ENCODE peak calls at places on chromosomes 12 and 14, in eight cellular contexts. One of them, this sample, is unnamed.

GRCh38 chr12:57477710-57478681 is 1.7 kb downstream of the ARHGAP9 start:
- DNase-seq in globus pallidus: no peak
- DNase-seq in progenitor cell of endocrine pancreas: no peak
- DNase-seq in ureter: no peak
- DNase-seq in prostate gland: no peak
- DNase-seq in GM12891: no peak
- DNase-seq in activated T-cell treated with anti-CD3 and anti-CD28 coated beads, Interleukin-2, amount 50 U/mL, for 72 hours: peak; percentile 57
- DNase-seq in activated T-helper 2 cell treated with anti-CD3 and anti-CD28 coated beads, Interferon-gamma antibody, Interleukin-2, Interleukin-4, amounts not matched to agents 10 μg/mL and 5 μg/mL and 100 μg/mL, durations not matched to agents 14 hours and 24 hours and 36 hours: peak; percentile 51
- DNase-seq in this sample: peak; percentile 87

GRCh38 chr12:30151831-30152230 is 368.1 kb upstream of the TMTC1 start:
- DNase-seq in progenitor cell of endocrine pancreas: no peak
- DNase-seq in activated T-cell treated with anti-CD3 and anti-CD28 coated beads, Interleukin-2, amount 50 U/mL, for 72 hours: no peak
- DNase-seq in GM12891: no peak
- DNase-seq in ureter: no peak
- DNase-seq in activated T-helper 2 cell treated with anti-CD3 and anti-CD28 coated beads, Interferon-gamma antibody, Interleukin-2, Interleukin-4, amounts not matched to agents 10 μg/mL and 5 μg/mL and 100 μg/mL, durations not matched to agents 14 hours and 24 hours and 36 hours: no peak
- DNase-seq in prostate gland: no peak
- DNase-seq in globus pallidus: no peak
- DNase-seq in this sample: no peak

GRCh38 chr12:127980585-127980984 is 286.4 kb upstream of the TMEM132C start:
- DNase-seq in GM12891: no peak
- DNase-seq in progenitor cell of endocrine pancreas: no peak
- DNase-seq in prostate gland: no peak
- DNase-seq in activated T-helper 2 cell treated with anti-CD3 and anti-CD28 coated beads, Interferon-gamma antibody, Interleukin-2, Interleukin-4, amounts not matched to agents 10 μg/mL and 5 μg/mL and 100 μg/mL, durations not matched to agents 14 hours and 24 hours and 36 hours: no peak
- DNase-seq in ureter: no peak
- DNase-seq in activated T-cell treated with anti-CD3 and anti-CD28 coated beads, Interleukin-2, amount 50 U/mL, for 72 hours: no peak
- DNase-seq in globus pallidus: no peak
- DNase-seq in this sample: no peak

GRCh38 chr12:58529897-58530296 is 390.4 kb downstream of the LRIG3 start:
- DNase-seq in globus pallidus: no peak
- DNase-seq in progenitor cell of endocrine pancreas: no peak
- DNase-seq in ureter: no peak
- DNase-seq in activated T-cell treated with anti-CD3 and anti-CD28 coated beads, Interleukin-2, amount 50 U/mL, for 72 hours: no peak
- DNase-seq in prostate gland: no peak
- DNase-seq in activated T-helper 2 cell treated with anti-CD3 and anti-CD28 coated beads, Interferon-gamma antibody, Interleukin-2, Interleukin-4, amounts not matched to agents 10 μg/mL and 5 μg/mL and 100 μg/mL, durations not matched to agents 14 hours and 24 hours and 36 hours: no peak
- DNase-seq in GM12891: no peak
- DNase-seq in this sample: no peak

GRCh38 chr12:90543393-90543792 is 411.6 kb downstream of the CCER1 start:
- DNase-seq in activated T-helper 2 cell treated with anti-CD3 and anti-CD28 coated beads, Interferon-gamma antibody, Interleukin-2, Interleukin-4, amounts not matched to agents 10 μg/mL and 5 μg/mL and 100 μg/mL, durations not matched to agents 14 hours and 24 hours and 36 hours: no peak
- DNase-seq in prostate gland: no peak
- DNase-seq in ureter: no peak
- DNase-seq in GM12891: no peak
- DNase-seq in activated T-cell treated with anti-CD3 and anti-CD28 coated beads, Interleukin-2, amount 50 U/mL, for 72 hours: no peak
- DNase-seq in progenitor cell of endocrine pancreas: no peak
- DNase-seq in globus pallidus: no peak
- DNase-seq in this sample: no peak

GRCh38 chr12:53123578-53124351 is 20.5 kb downstream of the SOAT2 start:
- DNase-seq in activated T-cell treated with anti-CD3 and anti-CD28 coated beads, Interleukin-2, amount 50 U/mL, for 72 hours: no peak
- DNase-seq in globus pallidus: no peak
- DNase-seq in ureter: no peak
- DNase-seq in activated T-helper 2 cell treated with anti-CD3 and anti-CD28 coated beads, Interferon-gamma antibody, Interleukin-2, Interleukin-4, amounts not matched to agents 10 μg/mL and 5 μg/mL and 100 μg/mL, durations not matched to agents 14 hours and 24 hours and 36 hours: no peak
- DNase-seq in progenitor cell of endocrine pancreas: no peak
- DNase-seq in prostate gland: no peak
- DNase-seq in GM12891: no peak
- DNase-seq in this sample: no peak

GRCh38 chr12:100493371-100494012 is 19.8 kb downstream of the NR1H4 start:
- DNase-seq in ureter: no peak
- DNase-seq in activated T-helper 2 cell treated with anti-CD3 and anti-CD28 coated beads, Interferon-gamma antibody, Interleukin-2, Interleukin-4, amounts not matched to agents 10 μg/mL and 5 μg/mL and 100 μg/mL, durations not matched to agents 14 hours and 24 hours and 36 hours: no peak
- DNase-seq in prostate gland: no peak
- DNase-seq in globus pallidus: no peak
- DNase-seq in progenitor cell of endocrine pancreas: no peak
- DNase-seq in activated T-cell treated with anti-CD3 and anti-CD28 coated beads, Interleukin-2, amount 50 U/mL, for 72 hours: no peak
- DNase-seq in GM12891: no peak
- DNase-seq in this sample: no peak

GRCh38 chr14:101127239-101127638 is 223.7 kb upstream of the RTL1 start:
- DNase-seq in GM12891: no peak
- DNase-seq in activated T-helper 2 cell treated with anti-CD3 and anti-CD28 coated beads, Interferon-gamma antibody, Interleukin-2, Interleukin-4, amounts not matched to agents 10 μg/mL and 5 μg/mL and 100 μg/mL, durations not matched to agents 14 hours and 24 hours and 36 hours: no peak
- DNase-seq in progenitor cell of endocrine pancreas: no peak
- DNase-seq in prostate gland: peak; percentile 2
- DNase-seq in activated T-cell treated with anti-CD3 and anti-CD28 coated beads, Interleukin-2, amount 50 U/mL, for 72 hours: no peak
- DNase-seq in globus pallidus: no peak
- DNase-seq in ureter: peak; percentile 23
- DNase-seq in this sample: no peak

GRCh38 chr12:131942671-131943070 is 7.1 kb upstream of the EP400 start:
- DNase-seq in activated T-cell treated with anti-CD3 and anti-CD28 coated beads, Interleukin-2, amount 50 U/mL, for 72 hours: no peak
- DNase-seq in ureter: no peak
- DNase-seq in prostate gland: no peak
- DNase-seq in progenitor cell of endocrine pancreas: no peak
- DNase-seq in globus pallidus: no peak
- DNase-seq in GM12891: no peak
- DNase-seq in activated T-helper 2 cell treated with anti-CD3 and anti-CD28 coated beads, Interferon-gamma antibody, Interleukin-2, Interleukin-4, amounts not matched to agents 10 μg/mL and 5 μg/mL and 100 μg/mL, durations not matched to agents 14 hours and 24 hours and 36 hours: no peak
- DNase-seq in this sample: no peak

GRCh38 chr14:20978687-20979086 is 11.1 kb upstream of the METTL17 start:
- DNase-seq in globus pallidus: no peak
- DNase-seq in prostate gland: peak; percentile 34
- DNase-seq in progenitor cell of endocrine pancreas: no peak
- DNase-seq in activated T-helper 2 cell treated with anti-CD3 and anti-CD28 coated beads, Interferon-gamma antibody, Interleukin-2, Interleukin-4, amounts not matched to agents 10 μg/mL and 5 μg/mL and 100 μg/mL, durations not matched to agents 14 hours and 24 hours and 36 hours: no peak
- DNase-seq in ureter: no peak
- DNase-seq in activated T-cell treated with anti-CD3 and anti-CD28 coated beads, Interleukin-2, amount 50 U/mL, for 72 hours: no peak
- DNase-seq in GM12891: no peak
- DNase-seq in this sample: no peak

GRCh38 chr12:104446646-104447415 is 9.9 kb upstream of the CHST11 start:
- DNase-seq in prostate gland: no peak
- DNase-seq in ureter: no peak
- DNase-seq in GM12891: no peak
- DNase-seq in activated T-cell treated with anti-CD3 and anti-CD28 coated beads, Interleukin-2, amount 50 U/mL, for 72 hours: no peak
- DNase-seq in activated T-helper 2 cell treated with anti-CD3 and anti-CD28 coated beads, Interferon-gamma antibody, Interleukin-2, Interleukin-4, amounts not matched to agents 10 μg/mL and 5 μg/mL and 100 μg/mL, durations not matched to agents 14 hours and 24 hours and 36 hours: no peak
- DNase-seq in globus pallidus: no peak
- DNase-seq in progenitor cell of endocrine pancreas: no peak
- DNase-seq in this sample: no peak

GRCh38 chr12:108729612-108730336 is 1.5 kb downstream of the CORO1C start:
- DNase-seq in activated T-cell treated with anti-CD3 and anti-CD28 coated beads, Interleukin-2, amount 50 U/mL, for 72 hours: no peak
- DNase-seq in progenitor cell of endocrine pancreas: no peak
- DNase-seq in globus pallidus: peak; percentile 79
- DNase-seq in GM12891: no peak
- DNase-seq in activated T-helper 2 cell treated with anti-CD3 and anti-CD28 coated beads, Interferon-gamma antibody, Interleukin-2, Interleukin-4, amounts not matched to agents 10 μg/mL and 5 μg/mL and 100 μg/mL, durations not matched to agents 14 hours and 24 hours and 36 hours: no peak
- DNase-seq in ureter: no peak
- DNase-seq in prostate gland: no peak
- DNase-seq in this sample: no peak

GRCh38 chr12:104682790-104683279 is 226.1 kb downstream of the CHST11 start:
- DNase-seq in globus pallidus: no peak
- DNase-seq in progenitor cell of endocrine pancreas: no peak
- DNase-seq in GM12891: peak; percentile 49
- DNase-seq in activated T-cell treated with anti-CD3 and anti-CD28 coated beads, Interleukin-2, amount 50 U/mL, for 72 hours: peak; percentile 86
- DNase-seq in activated T-helper 2 cell treated with anti-CD3 and anti-CD28 coated beads, Interferon-gamma antibody, Interleukin-2, Interleukin-4, amounts not matched to agents 10 μg/mL and 5 μg/mL and 100 μg/mL, durations not matched to agents 14 hours and 24 hours and 36 hours: peak; percentile 77
- DNase-seq in prostate gland: no peak
- DNase-seq in ureter: no peak
- DNase-seq in this sample: peak; percentile 94

GRCh38 chr12:4269279-4269991 is 4.1 kb upstream of the CCND2 start:
- DNase-seq in activated T-helper 2 cell treated with anti-CD3 and anti-CD28 coated beads, Interferon-gamma antibody, Interleukin-2, Interleukin-4, amounts not matched to agents 10 μg/mL and 5 μg/mL and 100 μg/mL, durations not matched to agents 14 hours and 24 hours and 36 hours: peak; percentile 91
- DNase-seq in GM12891: peak; percentile 61
- DNase-seq in activated T-cell treated with anti-CD3 and anti-CD28 coated beads, Interleukin-2, amount 50 U/mL, for 72 hours: peak; percentile 95
- DNase-seq in prostate gland: no peak
- DNase-seq in progenitor cell of endocrine pancreas: peak; percentile 80
- DNase-seq in globus pallidus: peak; percentile 63
- DNase-seq in ureter: peak; percentile 91
- DNase-seq in this sample: peak; percentile 98

GRCh38 chr12:2415568-2415944 is 362.8 kb downstream of the CACNA1C start:
- DNase-seq in ureter: no peak
- DNase-seq in prostate gland: no peak
- DNase-seq in GM12891: no peak
- DNase-seq in globus pallidus: no peak
- DNase-seq in activated T-cell treated with anti-CD3 and anti-CD28 coated beads, Interleukin-2, amount 50 U/mL, for 72 hours: no peak
- DNase-seq in activated T-helper 2 cell treated with anti-CD3 and anti-CD28 coated beads, Interferon-gamma antibody, Interleukin-2, Interleukin-4, amounts not matched to agents 10 μg/mL and 5 μg/mL and 100 μg/mL, durations not matched to agents 14 hours and 24 hours and 36 hours: no peak
- DNase-seq in progenitor cell of endocrine pancreas: no peak
- DNase-seq in this sample: no peak

This sample was measured in activated CD4-positive, alpha-beta T cell treated with anti-CD3 and anti-CD28 coated beads, Interleukin-2, amount 10 ng/mL, durations not matched to agents 24 days and 14 days.